ENCODE peak calls at places on chromosomes 12 and 14, in nine cellular contexts. J is right lobe of liver, H is transverse colon, K is H54, C is A549, D is uterus, F is testis, U is breast epithelium, P is prostate gland. Y is an unnamed sample.

GRCh38 chr14:59919582-59920377 is at the start of gene LRRC9:
- DNase-seq in K (no peak), U (no peak), H (peak; percentile 14), D (no peak), F (peak; percentile 73), C (no peak), J (peak; percentile 66), P (peak; percentile 35), Y (no peak)

GRCh38 chr14:85336817-85337216 is 193.1 kb upstream of the FLRT2 start:
- DNase-seq in D (no peak), U (no peak), P (no peak), J (no peak), F (no peak), H (no peak), K (no peak), C (no peak), Y (no peak)

GRCh38 chr14:34420547-34421150 is 41.4 kb downstream of the SPTSSA start:
- DNase-seq in D (no peak), P (no peak), C (no peak), F (no peak), H (no peak), U (no peak), J (no peak), K (no peak), Y (no peak)

GRCh38 chr12:1553987-1554982 is 40.1 kb downstream of the FBXL14 start:
- DNase-seq in D (no peak), P (no peak), C (no peak), H (peak; percentile 50), F (no peak), J (no peak), K (no peak), U (no peak), Y (no peak)

GRCh38 chr12:111570090-111570961 is 28.8 kb downstream of the ATXN2 start:
- DNase-seq in K (peak; percentile 52), C (peak; percentile 74), D (no peak), H (no peak), F (no peak), P (no peak), U (no peak), J (no peak), Y (no peak)

GRCh38 chr12:107411792-107412535 is 273.6 kb upstream of the PWP1 start:
- DNase-seq in D (no peak), K (peak; percentile 76), F (no peak), J (no peak), U (no peak), H (no peak), C (peak; percentile 71), P (no peak), Y (no peak)

GRCh38 chr14:85572845-85573244 is 42.9 kb downstream of the FLRT2 start:
- DNase-seq in P (no peak), D (no peak), H (no peak), K (no peak), J (no peak), U (no peak), C (peak; percentile 23), F (no peak), Y (no peak)

GRCh38 chr14:22887990-22888378 is 5.0 kb downstream of the REM2 start:
- DNase-seq in C (no peak), D (no peak), U (no peak), F (no peak), H (peak; percentile 62), P (no peak), J (no peak), K (no peak), Y (no peak)

GRCh38 chr12:3130053-3130805 is 53.0 kb downstream of the TSPAN9 start:
- DNase-seq in H (no peak), K (no peak), C (no peak), J (peak; percentile 52), U (no peak), D (no peak), F (no peak), P (peak; percentile 58), Y (no peak)

GRCh38 chr12:3133410-3133793 is 56.2 kb downstream of the TSPAN9 start:
- DNase-seq in C (no peak), K (no peak), H (no peak), P (no peak), F (no peak), J (no peak), D (no peak), U (no peak), Y (no peak)

GRCh38 chr12:3132636-3133409 is 55.6 kb downstream of the TSPAN9 start:
- DNase-seq in P (no peak), H (no peak), F (no peak), U (no peak), K (no peak), J (no peak), D (peak; percentile 54), C (no peak), Y (no peak)

GRCh38 chr12:3129301-3130052 is 52.3 kb downstream of the TSPAN9 start:
- DNase-seq in P (no peak), U (no peak), J (no peak), C (no peak), H (no peak), F (no peak), K (no peak), D (no peak), Y (no peak)

DNA sequence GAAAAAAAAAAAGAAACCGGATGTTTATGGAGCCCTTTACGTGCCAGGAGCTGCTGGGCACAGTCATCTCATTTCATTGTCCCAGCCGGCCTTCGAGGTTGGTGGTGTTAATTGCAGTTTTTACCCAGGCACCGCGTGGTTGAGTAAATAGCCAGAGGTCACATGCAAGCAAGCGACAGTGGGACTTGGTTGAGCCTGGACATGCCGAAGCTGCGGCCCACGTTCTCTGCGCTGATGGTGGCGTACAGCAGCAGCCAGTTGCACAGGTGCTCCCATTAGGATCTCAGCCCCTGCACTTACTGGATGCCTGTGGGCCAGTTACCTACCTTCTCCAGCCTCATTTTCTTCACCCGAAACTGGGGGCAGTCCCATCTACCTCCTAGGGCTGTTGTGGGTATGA is 54.0 kb downstream of the TSPAN9 start:
- DNase-seq in U (no peak), D (no peak), J (no peak), P (no peak), C (no peak), K (no peak), F (no peak), H (no peak), Y (no peak)
- TF ChIP-seq POLR2A in U (no peak), D (no peak), J (no peak), P (no peak), C (no peak), K (no peak), F (no peak), H (no peak), Y (no peak)

GRCh38 chr12:55720894-55721444 is 776 bp downstream of the RDH5 start:
- DNase-seq in K (peak; percentile 80), F (peak; percentile 75), D (peak; percentile 63), J (peak; percentile 77), C (peak; percentile 80), U (peak; percentile 69), P (peak; percentile 59), H (peak; percentile 77), Y (peak; percentile 24)
- TF ChIP-seq POLR2A in K (peak; percentile 21), F (no peak), D (no peak), J (no peak), C (no peak), U (no peak), P (no peak), H (no peak), Y (peak; percentile 19)

GRCh38 chr12:101746661-101747060 is 7.4 kb upstream of the SYCP3 start:
- DNase-seq in K (no peak), P (no peak), D (no peak), J (no peak), U (no peak), F (no peak), H (no peak), C (no peak), Y (no peak)

GRCh38 chr12:101748907-101749306 is 9.6 kb upstream of the SYCP3 start:
- DNase-seq in H (no peak), F (no peak), U (no peak), C (no peak), D (no peak), J (no peak), P (no peak), K (no peak), Y (no peak)

GRCh38 chr12:101747695-101748094 is 8.4 kb upstream of the SYCP3 start:
- DNase-seq in U (no peak), K (no peak), C (no peak), P (no peak), H (no peak), D (no peak), J (no peak), F (no peak), Y (no peak)

GRCh38 chr12:101750152-101750551 is 10.9 kb upstream of the SYCP3 start:
- DNase-seq in C (no peak), J (no peak), F (no peak), D (no peak), K (no peak), P (no peak), U (no peak), H (no peak), Y (no peak)

GRCh38 chr12:101749657-101750056 is 10.4 kb upstream of the SYCP3 start:
- DNase-seq in F (no peak), U (no peak), H (no peak), C (no peak), J (no peak), P (no peak), D (no peak), K (no peak), Y (no peak)
- TF ChIP-seq POLR2A in F (no peak), U (no peak), H (no peak), C (no peak), J (no peak), P (no peak), D (no peak), K (no peak), Y (no peak)

GRCh38 chr12:53441040-53441833 is at the start of gene PRR13:
- DNase-seq in P (peak; percentile 99), D (peak; percentile 98), J (peak; percentile 99), C (peak; percentile 100), K (peak; percentile 91), F (peak; percentile 100), U (peak; percentile 99), H (peak; percentile 99), Y (peak; percentile 99)
- TF ChIP-seq POLR2A in P (peak; percentile 97), D (peak; percentile 87), J (peak; percentile 94), C (peak; percentile 95), K (peak; percentile 87), F (peak; percentile 57), U (peak; percentile 94), H (peak; percentile 100), Y (peak; percentile 95)

DNA sequence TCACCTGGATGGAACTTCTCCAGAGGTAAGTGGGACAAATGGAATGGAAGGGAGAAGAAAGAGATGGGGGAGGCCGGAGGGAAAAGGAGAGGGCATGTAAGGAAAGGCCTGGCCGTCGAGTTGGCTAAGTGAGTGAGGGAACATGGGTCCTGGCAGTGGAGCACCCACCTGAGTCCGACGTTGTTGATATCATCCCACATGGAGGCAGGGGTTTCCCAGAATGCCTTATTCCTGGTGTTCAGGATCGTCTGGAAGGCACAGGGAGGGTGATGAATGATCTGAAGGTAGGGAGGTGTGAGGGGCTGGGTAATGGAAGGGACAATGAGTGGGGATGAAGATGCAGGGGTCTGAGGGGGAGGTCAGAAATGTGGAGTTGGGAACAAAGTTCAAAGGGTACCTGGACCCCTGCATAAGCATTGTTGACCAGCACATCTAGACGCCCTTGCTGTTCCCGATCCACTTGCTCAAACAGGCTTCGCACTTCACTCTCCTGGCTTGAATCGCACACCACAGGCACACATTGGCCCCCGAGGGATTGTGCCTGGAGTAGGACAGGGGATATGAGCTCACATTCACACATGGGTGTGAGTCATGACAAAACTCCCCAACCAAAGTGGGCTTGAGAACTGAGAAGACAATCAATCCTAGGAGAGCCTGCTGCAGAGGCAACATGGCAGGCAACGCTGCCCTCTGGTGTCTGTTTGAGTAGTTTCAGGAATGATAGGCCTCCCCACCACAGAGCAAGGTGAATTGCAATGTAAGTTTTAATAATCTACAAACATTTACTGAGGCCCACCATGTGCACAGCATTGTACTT is 3.0 kb downstream of the DHRS1 start:
- DNase-seq in F (peak; percentile 74), J (peak; percentile 60), U (no peak), D (peak; percentile 50), H (peak; percentile 54), P (peak; percentile 51), K (peak; percentile 56), C (peak; percentile 77), Y (peak; percentile 89)
- TF ChIP-seq POLR2A in F (no peak), J (no peak), U (no peak), D (no peak), H (no peak), P (no peak), K (no peak), C (no peak), Y (no peak)